ENCODE peak calls at places on chromosomes 12 and 14, in five cellular contexts. One of them, this sample, is unnamed.

GRCh38 chr12:52423661-52424503 is 10.3 kb downstream of the KRT75 start:
- DNase-seq in stimulated activated CD8-positive, alpha-beta memory T cell treated with anti-CD3 and anti-CD28 coated beads, Interleukin-7, amount 100 ng/mL, for 4 hours: no peak
- DNase-seq in stimulated activated effector memory CD8-positive, alpha-beta T cell treated with anti-CD3 and anti-CD28 coated beads, Interleukin-12 subunit alpha, Interleukin-12 subunit beta, amount 100 ng/mL, for 72 hours: no peak
- DNase-seq in esophagus muscularis mucosa: no peak
- DNase-seq in stimulated activated CD4-positive, alpha-beta T cell treated with anti-CD3 and anti-CD28 coated beads, TNF-alpha, amount 100 ng/mL, for 24 hours: no peak
- DNase-seq in this sample: no peak

GRCh38 chr12:48334807-48335206 is 15.9 kb downstream of the ZNF641 start:
- DNase-seq in stimulated activated CD8-positive, alpha-beta memory T cell treated with anti-CD3 and anti-CD28 coated beads, Interleukin-7, amount 100 ng/mL, for 4 hours: no peak
- DNase-seq in stimulated activated effector memory CD8-positive, alpha-beta T cell treated with anti-CD3 and anti-CD28 coated beads, Interleukin-12 subunit alpha, Interleukin-12 subunit beta, amount 100 ng/mL, for 72 hours: no peak
- DNase-seq in esophagus muscularis mucosa: no peak
- DNase-seq in stimulated activated CD4-positive, alpha-beta T cell treated with anti-CD3 and anti-CD28 coated beads, TNF-alpha, amount 100 ng/mL, for 24 hours: peak; percentile 28
- DNase-seq in this sample: no peak

GRCh38 chr12:27751386-27752047 is 28.5 kb upstream of the KLHL42 start:
- DNase-seq in stimulated activated CD8-positive, alpha-beta memory T cell treated with anti-CD3 and anti-CD28 coated beads, Interleukin-7, amount 100 ng/mL, for 4 hours: no peak
- DNase-seq in stimulated activated effector memory CD8-positive, alpha-beta T cell treated with anti-CD3 and anti-CD28 coated beads, Interleukin-12 subunit alpha, Interleukin-12 subunit beta, amount 100 ng/mL, for 72 hours: no peak
- DNase-seq in esophagus muscularis mucosa: no peak
- DNase-seq in stimulated activated CD4-positive, alpha-beta T cell treated with anti-CD3 and anti-CD28 coated beads, TNF-alpha, amount 100 ng/mL, for 24 hours: no peak
- DNase-seq in this sample: no peak

GRCh38 chr14:105865266-105865903 is 339.0 kb downstream of the TMEM121 start:
- DNase-seq in stimulated activated CD8-positive, alpha-beta memory T cell treated with anti-CD3 and anti-CD28 coated beads, Interleukin-7, amount 100 ng/mL, for 4 hours: no peak
- DNase-seq in stimulated activated effector memory CD8-positive, alpha-beta T cell treated with anti-CD3 and anti-CD28 coated beads, Interleukin-12 subunit alpha, Interleukin-12 subunit beta, amount 100 ng/mL, for 72 hours: no peak
- DNase-seq in esophagus muscularis mucosa: no peak
- DNase-seq in stimulated activated CD4-positive, alpha-beta T cell treated with anti-CD3 and anti-CD28 coated beads, TNF-alpha, amount 100 ng/mL, for 24 hours: no peak
- DNase-seq in this sample: no peak

GRCh38 chr14:55427439-55427838 is 13.0 kb downstream of the TBPL2 start:
- DNase-seq in stimulated activated CD8-positive, alpha-beta memory T cell treated with anti-CD3 and anti-CD28 coated beads, Interleukin-7, amount 100 ng/mL, for 4 hours: no peak
- DNase-seq in stimulated activated effector memory CD8-positive, alpha-beta T cell treated with anti-CD3 and anti-CD28 coated beads, Interleukin-12 subunit alpha, Interleukin-12 subunit beta, amount 100 ng/mL, for 72 hours: no peak
- DNase-seq in esophagus muscularis mucosa: no peak
- DNase-seq in stimulated activated CD4-positive, alpha-beta T cell treated with anti-CD3 and anti-CD28 coated beads, TNF-alpha, amount 100 ng/mL, for 24 hours: no peak
- DNase-seq in this sample: no peak

GRCh38 chr14:48129472-48129871 is 454.1 kb upstream of the MDGA2 start:
- DNase-seq in stimulated activated CD8-positive, alpha-beta memory T cell treated with anti-CD3 and anti-CD28 coated beads, Interleukin-7, amount 100 ng/mL, for 4 hours: no peak
- DNase-seq in stimulated activated effector memory CD8-positive, alpha-beta T cell treated with anti-CD3 and anti-CD28 coated beads, Interleukin-12 subunit alpha, Interleukin-12 subunit beta, amount 100 ng/mL, for 72 hours: no peak
- DNase-seq in esophagus muscularis mucosa: no peak
- DNase-seq in stimulated activated CD4-positive, alpha-beta T cell treated with anti-CD3 and anti-CD28 coated beads, TNF-alpha, amount 100 ng/mL, for 24 hours: no peak
- DNase-seq in this sample: no peak

GRCh38 chr12:64779349-64779974 is 20.3 kb upstream of the GNS start:
- DNase-seq in stimulated activated CD8-positive, alpha-beta memory T cell treated with anti-CD3 and anti-CD28 coated beads, Interleukin-7, amount 100 ng/mL, for 4 hours: no peak
- DNase-seq in stimulated activated effector memory CD8-positive, alpha-beta T cell treated with anti-CD3 and anti-CD28 coated beads, Interleukin-12 subunit alpha, Interleukin-12 subunit beta, amount 100 ng/mL, for 72 hours: no peak
- DNase-seq in esophagus muscularis mucosa: no peak
- DNase-seq in stimulated activated CD4-positive, alpha-beta T cell treated with anti-CD3 and anti-CD28 coated beads, TNF-alpha, amount 100 ng/mL, for 24 hours: no peak
- DNase-seq in this sample: no peak

GRCh38 chr12:65990592-65990991 is 140.0 kb downstream of the LLPH start:
- DNase-seq in stimulated activated CD8-positive, alpha-beta memory T cell treated with anti-CD3 and anti-CD28 coated beads, Interleukin-7, amount 100 ng/mL, for 4 hours: no peak
- DNase-seq in stimulated activated effector memory CD8-positive, alpha-beta T cell treated with anti-CD3 and anti-CD28 coated beads, Interleukin-12 subunit alpha, Interleukin-12 subunit beta, amount 100 ng/mL, for 72 hours: no peak
- DNase-seq in esophagus muscularis mucosa: peak; percentile 17
- DNase-seq in stimulated activated CD4-positive, alpha-beta T cell treated with anti-CD3 and anti-CD28 coated beads, TNF-alpha, amount 100 ng/mL, for 24 hours: no peak
- DNase-seq in this sample: no peak

GRCh38 chr12:63857771-63858670 is 13.5 kb downstream of the SRGAP1 start:
- DNase-seq in stimulated activated CD8-positive, alpha-beta memory T cell treated with anti-CD3 and anti-CD28 coated beads, Interleukin-7, amount 100 ng/mL, for 4 hours: no peak
- DNase-seq in stimulated activated effector memory CD8-positive, alpha-beta T cell treated with anti-CD3 and anti-CD28 coated beads, Interleukin-12 subunit alpha, Interleukin-12 subunit beta, amount 100 ng/mL, for 72 hours: no peak
- DNase-seq in esophagus muscularis mucosa: no peak
- DNase-seq in stimulated activated CD4-positive, alpha-beta T cell treated with anti-CD3 and anti-CD28 coated beads, TNF-alpha, amount 100 ng/mL, for 24 hours: no peak
- DNase-seq in this sample: peak; percentile 48

GRCh38 chr12:68349921-68350606 is 17.9 kb upstream of the MDM1 start:
- DNase-seq in stimulated activated CD8-positive, alpha-beta memory T cell treated with anti-CD3 and anti-CD28 coated beads, Interleukin-7, amount 100 ng/mL, for 4 hours: no peak
- DNase-seq in stimulated activated effector memory CD8-positive, alpha-beta T cell treated with anti-CD3 and anti-CD28 coated beads, Interleukin-12 subunit alpha, Interleukin-12 subunit beta, amount 100 ng/mL, for 72 hours: no peak
- DNase-seq in esophagus muscularis mucosa: no peak
- DNase-seq in stimulated activated CD4-positive, alpha-beta T cell treated with anti-CD3 and anti-CD28 coated beads, TNF-alpha, amount 100 ng/mL, for 24 hours: no peak
- DNase-seq in this sample: no peak

GRCh38 chr14:100025111-100025510 is 40.1 kb upstream of the EVL start:
- DNase-seq in stimulated activated CD8-positive, alpha-beta memory T cell treated with anti-CD3 and anti-CD28 coated beads, Interleukin-7, amount 100 ng/mL, for 4 hours: no peak
- DNase-seq in stimulated activated effector memory CD8-positive, alpha-beta T cell treated with anti-CD3 and anti-CD28 coated beads, Interleukin-12 subunit alpha, Interleukin-12 subunit beta, amount 100 ng/mL, for 72 hours: peak; percentile 50
- DNase-seq in esophagus muscularis mucosa: no peak
- DNase-seq in stimulated activated CD4-positive, alpha-beta T cell treated with anti-CD3 and anti-CD28 coated beads, TNF-alpha, amount 100 ng/mL, for 24 hours: peak; percentile 4
- DNase-seq in this sample: peak; percentile 36

GRCh38 chr12:52607314-52607713 is 6.1 kb upstream of the KRT72 start:
- DNase-seq in stimulated activated CD8-positive, alpha-beta memory T cell treated with anti-CD3 and anti-CD28 coated beads, Interleukin-7, amount 100 ng/mL, for 4 hours: no peak
- DNase-seq in stimulated activated effector memory CD8-positive, alpha-beta T cell treated with anti-CD3 and anti-CD28 coated beads, Interleukin-12 subunit alpha, Interleukin-12 subunit beta, amount 100 ng/mL, for 72 hours: no peak
- DNase-seq in esophagus muscularis mucosa: no peak
- DNase-seq in stimulated activated CD4-positive, alpha-beta T cell treated with anti-CD3 and anti-CD28 coated beads, TNF-alpha, amount 100 ng/mL, for 24 hours: no peak
- DNase-seq in this sample: no peak

GRCh38 chr14:59627011-59627520 is 50.5 kb upstream of the CCDC175 start:
- DNase-seq in stimulated activated CD8-positive, alpha-beta memory T cell treated with anti-CD3 and anti-CD28 coated beads, Interleukin-7, amount 100 ng/mL, for 4 hours: no peak
- DNase-seq in stimulated activated effector memory CD8-positive, alpha-beta T cell treated with anti-CD3 and anti-CD28 coated beads, Interleukin-12 subunit alpha, Interleukin-12 subunit beta, amount 100 ng/mL, for 72 hours: no peak
- DNase-seq in esophagus muscularis mucosa: no peak
- DNase-seq in stimulated activated CD4-positive, alpha-beta T cell treated with anti-CD3 and anti-CD28 coated beads, TNF-alpha, amount 100 ng/mL, for 24 hours: no peak
- DNase-seq in this sample: no peak

GRCh38 chr14:90726656-90727055 is 89.6 kb downstream of the TTC7B start:
- DNase-seq in stimulated activated CD8-positive, alpha-beta memory T cell treated with anti-CD3 and anti-CD28 coated beads, Interleukin-7, amount 100 ng/mL, for 4 hours: no peak
- DNase-seq in stimulated activated effector memory CD8-positive, alpha-beta T cell treated with anti-CD3 and anti-CD28 coated beads, Interleukin-12 subunit alpha, Interleukin-12 subunit beta, amount 100 ng/mL, for 72 hours: no peak
- DNase-seq in esophagus muscularis mucosa: peak; percentile 93
- DNase-seq in stimulated activated CD4-positive, alpha-beta T cell treated with anti-CD3 and anti-CD28 coated beads, TNF-alpha, amount 100 ng/mL, for 24 hours: no peak
- DNase-seq in this sample: peak; percentile 75

GRCh38 chr12:38664661-38665269 is 240.6 kb downstream of the CPNE8 start:
- DNase-seq in stimulated activated CD8-positive, alpha-beta memory T cell treated with anti-CD3 and anti-CD28 coated beads, Interleukin-7, amount 100 ng/mL, for 4 hours: no peak
- DNase-seq in stimulated activated effector memory CD8-positive, alpha-beta T cell treated with anti-CD3 and anti-CD28 coated beads, Interleukin-12 subunit alpha, Interleukin-12 subunit beta, amount 100 ng/mL, for 72 hours: no peak
- DNase-seq in esophagus muscularis mucosa: no peak
- DNase-seq in stimulated activated CD4-positive, alpha-beta T cell treated with anti-CD3 and anti-CD28 coated beads, TNF-alpha, amount 100 ng/mL, for 24 hours: no peak
- DNase-seq in this sample: peak; percentile 35

GRCh38 chr12:41605528-41606295 is 417.6 kb downstream of the PDZRN4 start:
- DNase-seq in stimulated activated CD8-positive, alpha-beta memory T cell treated with anti-CD3 and anti-CD28 coated beads, Interleukin-7, amount 100 ng/mL, for 4 hours: no peak
- DNase-seq in stimulated activated effector memory CD8-positive, alpha-beta T cell treated with anti-CD3 and anti-CD28 coated beads, Interleukin-12 subunit alpha, Interleukin-12 subunit beta, amount 100 ng/mL, for 72 hours: no peak
- DNase-seq in esophagus muscularis mucosa: no peak
- DNase-seq in stimulated activated CD4-positive, alpha-beta T cell treated with anti-CD3 and anti-CD28 coated beads, TNF-alpha, amount 100 ng/mL, for 24 hours: no peak
- DNase-seq in this sample: no peak